ENCODE peak calls at places on chromosomes 12 and 14, in five cellular contexts. V is transverse colon, U is lower leg skin, K is testis, I is ovary. P is an unnamed sample.

GRCh38 chr14:94115068-94115591 is 4.6 kb downstream of the IFI27 start:
- DNase-seq in U (peak), K (peak), I (peak), V (peak), P (no peak)

GRCh38 chr12:6821271-6821673 is 349 bp upstream of the GPR162 start:
- DNase-seq in V (peak), I (peak), K (peak), U (peak), P (no peak)

GRCh38 chr12:10466311-10466710 is 13.1 kb upstream of the KLRC1 start:
- DNase-seq in V (no peak), I (no peak), U (no peak), K (no peak), P (no peak)

GRCh38 chr12:131726-132465 is 65.3 kb downstream of the IQSEC3 start:
- DNase-seq in U (no peak), I (no peak), V (no peak), K (no peak), P (no peak)

GRCh38 chr12:30994274-30994673 is 67.7 kb downstream of the TSPAN11 start:
- DNase-seq in I (no peak), U (no peak), V (no peak), K (no peak), P (no peak)

GRCh38 chr14:92412912-92413311 is 89.9 kb downstream of the SLC24A4 start:
- DNase-seq in V (no peak), K (no peak), I (no peak), U (no peak), P (no peak)

GRCh38 chr14:83379371-83379770 is 1845.7 kb upstream of the SEL1L start:
- DNase-seq in I (no peak), V (no peak), K (no peak), U (no peak), P (no peak)

GRCh38 chr12:90858261-90858660 is 96.7 kb downstream of the CCER1 start:
- DNase-seq in I (no peak), V (peak), K (peak), U (no peak), P (no peak)

GRCh38 chr12:104370989-104371870 is 67.7 kb downstream of the EID3 start:
- DNase-seq in I (no peak), K (no peak), V (no peak), U (peak), P (no peak)

GRCh38 chr14:53793790-53794560 is 162.7 kb downstream of the BMP4 start:
- DNase-seq in K (no peak), U (no peak), V (peak), I (no peak), P (no peak)

GRCh38 chr12:3308063-3308462 is 182.9 kb upstream of the PRMT8 start:
- DNase-seq in I (no peak), U (no peak), K (no peak), V (no peak), P (no peak)

GRCh38 chr12:111445311-111446043 is 39.8 kb downstream of the SH2B3 start:
- DNase-seq in I (no peak), K (no peak), V (no peak), U (peak), P (no peak)

GRCh38 chr12:30882706-30883105 is 43.8 kb upstream of the TSPAN11 start:
- DNase-seq in V (no peak), K (no peak), U (no peak), I (no peak), P (no peak)

GRCh38 chr14:44785096-44785495 is 176.7 kb downstream of the KLHL28 start:
- DNase-seq in I (no peak), U (no peak), V (no peak), K (no peak), P (no peak)

DNA sequence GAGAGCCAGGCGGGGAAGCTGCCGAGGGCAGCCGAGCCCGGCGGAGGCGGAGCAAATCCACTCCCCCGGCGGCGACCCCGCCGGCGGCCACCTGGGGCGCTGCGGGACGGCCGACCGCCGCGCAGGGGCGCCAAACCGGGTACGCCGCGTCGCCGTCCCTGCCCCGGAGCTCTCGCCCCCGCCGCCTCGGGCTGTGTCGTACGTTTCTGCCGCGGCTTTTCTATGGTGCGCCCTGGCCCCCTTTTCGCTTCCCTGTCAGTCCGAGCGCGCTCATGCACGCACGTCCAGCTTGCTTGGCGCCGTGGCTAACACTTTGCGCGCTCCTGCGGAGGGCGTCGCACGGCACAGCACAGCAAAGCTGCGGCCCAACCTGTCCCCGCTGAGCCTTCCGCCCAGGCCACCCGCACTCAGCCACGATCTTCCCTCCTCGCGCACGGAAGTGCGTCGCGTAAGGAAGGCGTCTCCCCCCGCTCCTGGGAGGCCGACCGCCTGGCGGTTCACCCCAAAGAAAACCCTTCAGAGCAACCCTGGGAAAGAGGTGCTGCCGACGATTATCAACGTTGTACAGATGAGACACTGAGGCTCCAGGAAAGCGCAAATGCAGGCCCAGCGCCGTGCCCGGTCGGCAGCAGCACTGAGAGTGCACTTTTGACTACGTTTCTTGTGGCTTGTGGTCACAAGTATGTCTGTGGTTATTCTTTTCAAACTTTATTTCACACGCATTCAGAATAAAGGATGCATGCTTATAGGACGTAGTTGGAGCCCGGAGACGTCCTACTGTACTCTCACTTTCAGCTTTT is at the start of gene HECTD1:
- DNase-seq in K (peak), U (peak), I (peak), V (peak), P (peak)
- TF ChIP-seq POLR2A in K (no peak), U (no peak), I (peak), V (peak), P (peak)

GRCh38 chr12:124388038-124388676 is 93.3 kb downstream of the RFLNA start:
- DNase-seq in U (no peak), I (peak), V (no peak), K (no peak), P (no peak)
- TF ChIP-seq POLR2A in U (no peak), I (no peak), V (no peak), K (no peak), P (no peak)

DNA sequence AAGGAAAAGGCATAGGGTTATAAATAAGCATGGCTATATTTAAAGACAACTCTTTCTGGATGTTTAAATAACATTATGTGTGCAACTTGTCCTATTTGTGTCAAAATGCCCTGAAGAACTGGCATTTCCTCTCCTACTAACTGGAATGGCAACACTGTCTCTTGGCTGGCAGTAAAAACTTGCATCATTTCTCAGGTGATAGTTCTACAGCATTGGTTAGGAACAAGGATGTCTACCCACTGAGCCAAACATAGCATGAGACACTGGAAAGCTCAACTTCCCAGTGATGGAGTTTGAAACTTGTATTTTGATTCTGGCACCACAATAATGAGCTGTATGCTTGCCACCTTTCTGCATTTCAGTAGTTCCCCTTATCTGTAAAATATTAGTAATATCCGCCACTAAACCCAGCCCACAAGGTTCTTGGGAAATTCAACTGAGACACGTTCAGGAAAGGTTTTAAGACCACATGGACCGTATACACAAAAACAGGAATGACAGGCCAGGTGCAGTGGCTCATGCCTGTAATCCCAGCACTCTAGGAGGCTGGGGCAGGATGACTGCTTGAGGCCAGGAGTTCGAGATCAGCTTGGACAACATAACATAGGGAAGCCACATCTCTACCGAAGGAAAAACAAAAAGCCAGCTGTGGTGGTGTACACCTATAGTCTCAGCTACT is 5.1 kb downstream of the SLC38A2 start:
- DNase-seq in I (no peak), U (no peak), V (no peak), K (no peak), P (no peak)
- TF ChIP-seq POLR2A in I (no peak), U (no peak), V (no peak), K (no peak), P (no peak)

GRCh38 chr14:103104389-103104653 is 9.8 kb downstream of the EXOC3L4 start:
- DNase-seq in U (no peak), V (no peak), K (no peak), I (no peak), P (no peak)

GRCh38 chr14:103103461-103104388 is 9.2 kb downstream of the EXOC3L4 start:
- DNase-seq in V (peak), U (no peak), K (no peak), I (peak), P (no peak)

GRCh38 chr14:103104654-103105511 is 10.4 kb downstream of the EXOC3L4 start:
- DNase-seq in K (peak), I (peak), V (peak), U (peak), P (peak)

GRCh38 chr14:103107455-103107854 is 12.9 kb downstream of the EXOC3L4 start:
- DNase-seq in U (no peak), I (no peak), V (no peak), K (no peak), P (no peak)

GRCh38 chr14:103105580-103106168 is 11.1 kb downstream of the EXOC3L4 start:
- DNase-seq in I (no peak), V (peak), U (no peak), K (no peak), P (no peak)
- TF ChIP-seq POLR2A in I (no peak), V (no peak), U (no peak), K (no peak), P (no peak)

DNA sequence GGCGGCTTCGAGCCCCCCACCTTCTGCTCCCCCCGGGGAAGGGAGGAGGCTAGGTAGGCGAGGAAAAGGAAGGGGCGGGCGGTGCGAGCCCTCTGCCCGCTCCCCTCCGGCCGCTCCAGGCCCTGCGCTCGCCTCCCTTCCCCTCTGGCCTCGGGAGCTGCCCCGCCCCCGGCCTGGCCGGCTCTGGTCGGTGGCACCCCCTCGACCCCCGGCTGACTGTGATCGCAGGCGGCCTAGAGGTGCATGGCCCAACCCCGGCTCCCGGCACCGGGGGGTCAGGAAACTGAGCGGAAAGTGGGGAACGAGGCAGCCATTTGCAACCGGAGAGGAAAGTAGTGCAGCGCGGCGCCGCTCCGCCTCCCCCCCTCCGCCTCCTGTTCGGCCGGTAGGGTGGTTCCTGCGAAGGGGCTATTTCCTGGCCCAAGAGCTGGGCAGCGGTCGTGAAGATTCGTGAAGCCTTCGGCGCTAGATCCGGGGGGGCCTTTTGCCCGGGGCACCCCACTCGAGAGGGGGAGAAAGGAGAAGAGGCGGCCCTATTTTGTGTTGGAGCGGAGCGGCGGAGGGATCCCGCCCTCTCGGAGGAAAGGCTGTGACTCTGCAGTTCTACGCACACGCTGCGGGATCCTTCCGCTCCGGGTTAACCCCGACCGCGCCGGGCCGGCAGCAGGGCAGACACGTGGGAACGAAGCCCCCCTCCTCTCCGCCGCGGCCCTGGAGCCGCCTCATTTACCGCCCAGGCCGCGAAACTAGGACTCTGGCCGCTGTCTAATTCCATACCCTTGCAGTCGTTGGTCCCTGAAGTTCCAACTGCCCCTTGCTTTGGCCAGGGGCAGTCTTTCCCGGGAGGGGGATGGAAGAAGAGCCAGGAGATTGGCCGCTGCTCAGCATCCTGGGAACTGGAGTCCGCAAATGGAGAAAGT is at the start of gene KMT2D:
- DNase-seq in I (peak), U (peak), V (peak), K (peak), P (peak)
- TF ChIP-seq POLR2A in I (peak), U (peak), V (peak), K (no peak), P (peak)

DNA sequence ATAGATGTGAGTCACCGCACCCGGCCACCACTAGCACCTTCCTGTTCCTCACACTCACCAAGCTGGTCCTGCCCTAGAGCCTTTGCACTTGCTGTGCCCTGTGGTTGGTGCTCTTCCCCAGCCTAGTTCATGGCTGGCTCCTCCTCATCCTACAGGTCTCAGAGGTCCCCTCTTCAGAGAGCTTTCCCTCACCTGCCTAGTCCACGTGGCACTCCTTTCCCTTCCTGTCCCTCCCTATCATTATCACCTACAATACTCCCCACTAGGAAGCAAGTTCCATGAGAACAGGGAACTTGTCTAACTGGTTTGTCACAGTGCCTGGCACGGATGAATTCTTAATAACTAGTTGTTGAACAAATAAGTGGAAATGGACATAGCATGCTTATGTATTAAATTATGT is 24.0 kb upstream of the TMED10 start:
- DNase-seq in U (no peak), I (no peak), K (no peak), V (peak), P (no peak)
- TF ChIP-seq POLR2A in U (no peak), I (no peak), K (no peak), V (peak), P (no peak)

P was measured in GM12891.